ENCODE peak calls at places on chromosomes 1 and 21, in nine cellular contexts. V, Y, P, W, Q, T, G, F and U are unnamed samples.

GRCh38 chr1:2030076-2030870 is 11.1 kb downstream of the GABRD start:
- DNase-seq in P (no peak), Y (no peak), Q (no peak), V (no peak), T (no peak), W (peak), F (no peak), G (no peak), U (no peak)

GRCh38 chr1:32247983-32248889 is 1.2 kb downstream of the FAM167B start:
- DNase-seq in V (peak), T (peak), F (peak), P (peak), Q (peak), Y (peak), G (no peak), W (peak), U (peak)

GRCh38 chr1:233518344-233518743 is 95.6 kb upstream of the KCNK1 start:
- DNase-seq in W (no peak), P (peak), Q (peak), Y (peak), G (peak), V (peak), F (peak), T (peak), U (no peak)

GRCh38 chr1:183733610-183734219 is 71.2 kb upstream of the RGL1 start:
- DNase-seq in Y (no peak), Q (no peak), V (no peak), G (no peak), P (no peak), F (peak), T (no peak), W (no peak), U (no peak)

GRCh38 chr1:176800978-176801552 is 338.1 kb downstream of the PAPPA2 start:
- DNase-seq in G (no peak), P (no peak), W (no peak), V (no peak), Q (no peak), T (no peak), Y (no peak), F (no peak), U (no peak)

GRCh38 chr1:49297783-49298182 is 521.1 kb upstream of the BEND5 start:
- DNase-seq in V (no peak), Y (no peak), P (no peak), W (no peak), G (no peak), Q (no peak), F (no peak), T (no peak), U (no peak)

GRCh38 chr1:184838374-184838995 is 83.8 kb upstream of the EDEM3 start:
- DNase-seq in P (peak), V (peak), F (peak), Y (no peak), Q (peak), T (no peak), W (no peak), G (no peak), U (peak)

GRCh38 chr1:27342778-27343638 is 1.2 kb downstream of the SYTL1 start:
- DNase-seq in G (no peak), T (no peak), F (no peak), W (no peak), P (no peak), Y (no peak), Q (no peak), V (no peak), U (no peak)

GRCh38 chr1:62493656-62494055 is 56.8 kb downstream of the USP1 start:
- DNase-seq in G (no peak), W (no peak), V (peak), T (no peak), Q (peak), P (no peak), Y (no peak), F (no peak), U (no peak)

GRCh38 chr1:226332947-226333346 is 24.0 kb upstream of the LIN9 start:
- DNase-seq in Y (no peak), T (no peak), Q (no peak), P (no peak), G (no peak), W (no peak), F (no peak), V (no peak), U (peak)

GRCh38 chr1:1361233-1361981 is 3.1 kb upstream of the MXRA8 start:
- DNase-seq in T (no peak), W (no peak), Y (no peak), Q (no peak), P (no peak), V (no peak), F (no peak), G (no peak), U (no peak)

GRCh38 chr1:245166471-245166885 is 11.7 kb downstream of the KIF26B start:
- DNase-seq in W (peak), G (no peak), T (no peak), V (peak), P (no peak), F (peak), Q (peak), Y (no peak), U (peak)

GRCh38 chr1:15345711-15346355 is 63.9 kb upstream of the EFHD2 start:
- DNase-seq in V (no peak), F (no peak), G (no peak), W (no peak), Y (no peak), T (no peak), P (peak), Q (no peak), U (no peak)

GRCh38 chr1:117676615-117677130 is 70.8 kb downstream of the TENT5C start:
- DNase-seq in W (no peak), G (no peak), Y (no peak), Q (no peak), V (no peak), F (no peak), P (no peak), T (no peak), U (no peak)

GRCh38 chr1:186658999-186659398 is 21.2 kb downstream of the PTGS2 start:
- DNase-seq in T (no peak), G (no peak), F (no peak), P (no peak), Q (no peak), V (no peak), W (no peak), Y (no peak), U (no peak)

GRCh38 chr1:1605724-1606123 is 5.8 kb upstream of the FNDC10 start:
- DNase-seq in V (no peak), W (no peak), F (no peak), G (no peak), T (no peak), Y (no peak), Q (no peak), P (no peak), U (no peak)

GRCh38 chr1:205700865-205701401 is 20.6 kb upstream of the SLC45A3 start:
- DNase-seq in Q (peak), P (no peak), F (peak), W (no peak), V (no peak), T (no peak), Y (no peak), G (no peak), U (no peak)

GRCh38 chr1:167927075-167927754 is 9.3 kb upstream of the DCAF6 start:
- DNase-seq in G (no peak), F (no peak), W (no peak), P (no peak), Y (no peak), T (no peak), V (no peak), Q (no peak), U (no peak)

GRCh38 chr1:112849425-112849966 is 106.5 kb downstream of the SLC16A1 start:
- DNase-seq in Y (peak), P (no peak), Q (peak), V (peak), W (peak), G (no peak), F (peak), T (peak), U (no peak)

GRCh38 chr21:33976082-33976979 is 60.7 kb upstream of the ATP5PO start:
- DNase-seq in F (peak), Q (peak), V (peak), T (no peak), P (no peak), W (no peak), G (no peak), Y (no peak), U (peak)

GRCh38 chr21:39010629-39011404 is 172.4 kb downstream of the PSMG1 start:
- DNase-seq in Q (no peak), G (no peak), V (no peak), W (no peak), F (no peak), P (no peak), T (no peak), Y (no peak), U (no peak)

GRCh38 chr21:36155603-36156338 is 853 bp upstream of the DOP1B start:
- DNase-seq in Y (peak), P (peak), V (no peak), W (no peak), T (no peak), F (no peak), Q (no peak), G (no peak), U (no peak)

GRCh38 chr1:32622806-32623694 is 27.3 kb downstream of the ZBTB8OS start:
- DNase-seq in Y (no peak), T (no peak), F (no peak), Q (no peak), G (no peak), V (no peak), P (no peak), W (no peak), U (no peak)

GRCh38 chr1:226486163-226486562 is 62.4 kb upstream of the STUM start:
- DNase-seq in Q (no peak), P (no peak), Y (no peak), W (no peak), F (no peak), T (no peak), G (no peak), V (no peak), U (no peak)

GRCh38 chr1:170355267-170355801 is 176.6 kb upstream of the GORAB start:
- DNase-seq in Q (no peak), P (no peak), G (no peak), V (no peak), Y (no peak), T (no peak), W (no peak), F (no peak), U (no peak)
- TF ChIP-seq CTCF in Q (no peak), P (no peak), G (no peak), V (no peak), Y (no peak), T (no peak), W (no peak), F (no peak), U (no peak)

GRCh38 chr1:25116832-25117231 is 115.5 kb downstream of the SYF2 start:
- DNase-seq in Q (no peak), F (no peak), V (no peak), Y (no peak), G (no peak), T (no peak), P (no peak), W (no peak), U (no peak)

GRCh38 chr1:25118554-25118953 is 113.7 kb downstream of the SYF2 start:
- DNase-seq in T (no peak), Q (no peak), V (no peak), Y (no peak), P (no peak), G (no peak), F (no peak), W (no peak), U (no peak)

GRCh38 chr1:25120286-25120685 is 112.0 kb downstream of the SYF2 start:
- DNase-seq in T (no peak), F (no peak), P (no peak), W (no peak), Q (no peak), Y (no peak), G (no peak), V (no peak), U (no peak)

GRCh38 chr1:25112400-25112799 is 119.9 kb downstream of the SYF2 start:
- DNase-seq in V (no peak), T (no peak), Y (no peak), P (no peak), G (no peak), W (no peak), F (no peak), Q (no peak), U (no peak)

DNA sequence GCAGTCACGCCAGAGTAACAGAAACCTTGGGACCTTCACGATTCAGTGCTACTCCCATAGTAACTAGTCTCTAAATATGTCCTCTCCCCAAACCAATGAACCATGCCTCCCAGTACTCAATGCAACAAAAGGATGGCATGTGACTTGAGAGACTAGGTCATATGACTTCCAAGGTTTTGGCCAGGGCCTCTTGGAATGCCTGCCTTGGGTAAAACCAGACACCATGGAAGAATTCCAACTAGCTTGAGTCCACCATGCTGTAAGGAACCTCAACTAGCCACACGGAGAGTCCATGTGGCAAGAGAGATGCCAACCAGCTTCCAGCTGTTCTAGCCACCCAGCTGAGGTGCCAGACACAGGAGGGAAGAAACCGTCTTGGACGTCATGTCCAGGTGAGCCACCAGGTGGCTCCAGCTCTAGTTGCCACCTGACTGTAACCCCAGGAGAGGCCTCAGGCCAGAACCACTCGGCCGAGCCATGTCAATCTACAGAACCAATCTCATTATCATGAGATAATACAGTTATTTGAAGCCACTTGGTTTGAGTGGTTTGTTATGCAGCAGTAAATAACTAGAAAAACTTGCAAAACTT is 115.0 kb downstream of the SYF2 start:
- DNase-seq in Q (no peak), V (no peak), P (no peak), W (no peak), F (no peak), G (peak), T (no peak), Y (peak), U (no peak)
- TF ChIP-seq CTCF in Q (peak), V (no peak), P (no peak), W (peak), F (no peak), G (peak), T (peak), Y (peak), U (peak)

DNA sequence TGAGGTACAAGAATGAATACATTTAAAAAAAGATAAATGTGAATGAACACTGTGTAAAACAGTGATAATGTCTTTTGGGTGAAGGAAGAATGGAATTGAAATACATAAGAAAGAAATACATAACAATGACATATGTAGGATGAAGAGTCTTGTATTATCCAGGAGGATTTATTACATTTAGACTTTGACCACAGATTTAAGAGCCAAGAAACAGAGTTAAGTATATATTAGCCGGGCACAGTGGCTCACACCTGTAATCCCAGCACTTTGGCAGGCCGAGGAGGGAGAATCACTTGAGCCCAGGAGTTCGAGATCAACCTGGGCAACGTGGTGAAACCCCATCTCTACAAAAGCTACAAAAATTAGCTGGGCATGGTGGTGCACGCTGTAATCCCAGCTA is 79.7 kb downstream of the SCCPDH start:
- DNase-seq in V (no peak), W (no peak), Y (no peak), T (no peak), P (no peak), G (no peak), F (no peak), Q (no peak), U (no peak)
- TF ChIP-seq CTCF in V (no peak), W (no peak), Y (no peak), T (no peak), P (no peak), G (no peak), F (no peak), Q (no peak), U (no peak)

DNA sequence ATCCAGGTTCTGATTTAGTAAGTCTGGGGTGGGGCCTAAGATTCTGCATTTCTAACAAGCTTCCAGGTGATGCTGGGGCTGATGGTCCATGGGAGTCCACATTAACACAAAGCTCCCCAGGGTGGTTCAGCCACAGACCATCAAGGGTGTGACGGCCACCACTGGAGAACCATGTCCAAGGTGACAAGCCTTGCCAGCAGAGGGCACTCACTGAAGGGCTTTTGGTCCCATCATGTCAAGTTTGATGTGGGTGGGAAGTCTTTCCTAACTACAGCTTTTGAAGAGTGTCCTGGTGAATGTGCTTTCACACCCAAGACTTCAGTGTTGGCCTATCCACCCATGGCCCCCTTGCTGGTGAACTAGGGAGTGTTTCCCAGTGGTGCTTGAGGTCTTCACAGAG is 67.1 kb downstream of the UBE2T start:
- DNase-seq in V (no peak), G (peak), T (no peak), Y (peak), W (no peak), Q (peak), P (peak), F (peak), U (no peak)
- TF ChIP-seq CTCF in V (peak), G (peak), T (no peak), Y (peak), W (no peak), Q (peak), P (peak), F (peak), U (peak)